ENCODE peak calls at places on chromosomes 16 and 17, in ten cellular contexts. M, H, P, C, E, S, R, L, N and O are unnamed samples.

GRCh38 chr16:22008215-22009142 is 568 bp downstream of the MOSMO start:
- DNase-seq in M (no peak), H (no peak), P (peak; percentile 29), C (peak; percentile 36), E (no peak), S (no peak), R (no peak), L (no peak), N (no peak), O (peak; percentile 22)

GRCh38 chr17:52147431-52147830 is 11.1 kb downstream of the CA10 start:
- DNase-seq in M (no peak), H (no peak), P (no peak), C (no peak), E (no peak), S (no peak), R (no peak), L (no peak), N (no peak), O (no peak)

GRCh38 chr17:49603720-49604119 is 28.0 kb downstream of the NXPH3 start:
- DNase-seq in M (no peak), H (no peak), P (no peak), C (no peak), E (no peak), S (no peak), R (no peak), L (no peak), N (no peak), O (no peak)

GRCh38 chr17:20189322-20189721 is 180.2 kb downstream of the SPECC1 start:
- DNase-seq in M (no peak), H (no peak), P (no peak), C (peak; percentile 25), E (peak; percentile 79), S (no peak), R (no peak), L (no peak), N (peak; percentile 47), O (peak; percentile 57)

GRCh38 chr17:39002991-39003715 is 36.0 kb upstream of the FBXO47 start:
- DNase-seq in M (peak; percentile 69), H (peak; percentile 19), P (peak; percentile 86), C (no peak), E (no peak), S (peak; percentile 56), R (peak; percentile 62), L (peak; percentile 88), N (no peak), O (peak; percentile 39)

GRCh38 chr17:55273579-55274370 is 9.0 kb downstream of the HLF start:
- DNase-seq in M (no peak), H (no peak), P (peak; percentile 55), C (no peak), E (no peak), S (peak; percentile 62), R (no peak), L (no peak), N (peak; percentile 98), O (peak; percentile 20)

GRCh38 chr17:70552230-70552981 is 383.1 kb downstream of the KCNJ2 start:
- DNase-seq in M (no peak), H (peak; percentile 77), P (no peak), C (no peak), E (peak; percentile 37), S (no peak), R (no peak), L (no peak), N (peak; percentile 58), O (peak; percentile 85)

GRCh38 chr17:64718058-64718457 is 56.0 kb upstream of the SMURF2 start:
- DNase-seq in M (no peak), H (no peak), P (no peak), C (no peak), E (no peak), S (no peak), R (no peak), L (no peak), N (no peak), O (no peak)

GRCh38 chr16:19114359-19115147 is 789 bp downstream of the ITPRIPL2 start:
- DNase-seq in M (no peak), H (peak; percentile 4), P (peak; percentile 69), C (peak; percentile 41), E (peak; percentile 43), S (peak; percentile 71), R (no peak), L (peak; percentile 65), N (peak; percentile 9), O (no peak)

GRCh38 chr17:145671-146541 is 8.5 kb downstream of the SCGB1C2 start:
- DNase-seq in M (no peak), H (no peak), P (peak; percentile 15), C (no peak), E (no peak), S (peak; percentile 15), R (no peak), L (peak; percentile 11), N (no peak), O (peak; percentile 25)

GRCh38 chr16:77951788-77952187 is 70.6 kb upstream of the CLEC3A start:
- DNase-seq in M (no peak), H (peak; percentile 10), P (no peak), C (no peak), E (peak; percentile 38), S (no peak), R (no peak), L (no peak), N (peak; percentile 64), O (peak; percentile 84)

GRCh38 chr16:9257843-9258242 is 166.4 kb downstream of the HAPSTR1 start:
- DNase-seq in M (no peak), H (no peak), P (no peak), C (no peak), E (no peak), S (no peak), R (no peak), L (no peak), N (no peak), O (no peak)

GRCh38 chr17:61729690-61730268 is 133.5 kb downstream of the BRIP1 start:
- DNase-seq in M (no peak), H (no peak), P (no peak), C (no peak), E (no peak), S (no peak), R (no peak), L (no peak), N (no peak), O (no peak)

GRCh38 chr16:5709889-5710288 is 612.3 kb upstream of the EEF2KMT start:
- DNase-seq in M (no peak), H (no peak), P (no peak), C (peak; percentile 45), E (no peak), S (no peak), R (no peak), L (no peak), N (no peak), O (no peak)

GRCh38 chr17:5943991-5944390 is 126.2 kb upstream of the WSCD1 start:
- DNase-seq in M (no peak), H (no peak), P (no peak), C (no peak), E (no peak), S (no peak), R (no peak), L (no peak), N (no peak), O (no peak)

GRCh38 chr17:62626719-62627218 is 701 bp upstream of the MRC2 start:
- DNase-seq in M (no peak), H (peak; percentile 60), P (peak; percentile 84), C (peak; percentile 64), E (peak; percentile 64), S (peak; percentile 51), R (no peak), L (peak; percentile 51), N (no peak), O (peak; percentile 38)

GRCh38 chr17:75557075-75557851 is 30.3 kb upstream of the MYO15B start:
- DNase-seq in M (peak; percentile 11), H (no peak), P (peak; percentile 44), C (no peak), E (peak; percentile 73), S (peak; percentile 90), R (no peak), L (no peak), N (peak; percentile 88), O (no peak)

GRCh38 chr16:49789617-49790016 is 66.3 kb downstream of the ZNF423 start:
- DNase-seq in M (no peak), H (no peak), P (no peak), C (no peak), E (no peak), S (no peak), R (no peak), L (no peak), N (no peak), O (no peak)

GRCh38 chr17:81337449-81337848 is 42.3 kb upstream of the SLC38A10 start:
- DNase-seq in M (no peak), H (no peak), P (no peak), C (no peak), E (no peak), S (peak; percentile 80), R (no peak), L (no peak), N (no peak), O (no peak)